ENCODE peak calls at places on chromosomes 4 and X, in six cellular contexts. P, T, U, Z, A and L are unnamed samples.
A peak's percentile ranks its signal among the peaks of the same experiment; 100 is the strongest.

GRCh38 chr4:37365888-37366287 is 121.3 kb downstream of the NWD2 start:
- DNase-seq in T (no peak), A (no peak), P (no peak), Z (peak; percentile 79), U (no peak), L (no peak)

GRCh38 chrX:101078716-101079115 is at the start of gene TMEM35A:
- DNase-seq in P (no peak), A (no peak), T (no peak), U (no peak), Z (no peak), L (no peak)

GRCh38 chr4:23728971-23729370 is 160.9 kb downstream of the PPARGC1A start:
- DNase-seq in T (no peak), Z (no peak), P (no peak), A (no peak), U (no peak), L (no peak)

GRCh38 chrX:100995469-100995868 is 26.0 kb downstream of the ARL13A start:
- DNase-seq in T (no peak), P (no peak), U (no peak), Z (peak; percentile 38), A (peak; percentile 41), L (no peak)

GRCh38 chr4:37687666-37688065 is 1.5 kb upstream of the RELL1 start:
- DNase-seq in P (no peak), Z (no peak), U (no peak), A (no peak), T (no peak), L (no peak)

GRCh38 chrX:85326234-85327059 is 53.0 kb downstream of the POF1B start:
- DNase-seq in P (no peak), Z (no peak), T (no peak), U (no peak), A (no peak), L (peak; percentile 8)

GRCh38 chr4:30839583-30840520 is 119.7 kb downstream of the PCDH7 start:
- DNase-seq in Z (peak; percentile 83), U (no peak), A (peak; percentile 12), P (no peak), T (no peak), L (no peak)

GRCh38 chr4:47838445-47838844 is 578 bp upstream of the CORIN start:
- DNase-seq in U (no peak), T (no peak), Z (no peak), P (no peak), A (peak; percentile 6), L (no peak)

GRCh38 chr4:158384407-158384806 is 137.3 kb upstream of the RXFP1 start:
- DNase-seq in A (no peak), Z (no peak), U (no peak), T (no peak), P (no peak), L (no peak)

GRCh38 chr4:140719693-140720092 is 36.5 kb downstream of the TBC1D9 start:
- DNase-seq in P (no peak), U (no peak), A (no peak), Z (no peak), T (no peak), L (no peak)

GRCh38 chr4:57043304-57044251 is 64.9 kb downstream of the POLR2B start:
- DNase-seq in P (no peak), Z (no peak), A (no peak), U (no peak), T (no peak), L (peak; percentile 41)

GRCh38 chrX:10414872-10415703 is 205.3 kb downstream of the MID1 start:
- DNase-seq in U (no peak), A (peak; percentile 40), P (no peak), T (no peak), Z (no peak), L (no peak)

DNA sequence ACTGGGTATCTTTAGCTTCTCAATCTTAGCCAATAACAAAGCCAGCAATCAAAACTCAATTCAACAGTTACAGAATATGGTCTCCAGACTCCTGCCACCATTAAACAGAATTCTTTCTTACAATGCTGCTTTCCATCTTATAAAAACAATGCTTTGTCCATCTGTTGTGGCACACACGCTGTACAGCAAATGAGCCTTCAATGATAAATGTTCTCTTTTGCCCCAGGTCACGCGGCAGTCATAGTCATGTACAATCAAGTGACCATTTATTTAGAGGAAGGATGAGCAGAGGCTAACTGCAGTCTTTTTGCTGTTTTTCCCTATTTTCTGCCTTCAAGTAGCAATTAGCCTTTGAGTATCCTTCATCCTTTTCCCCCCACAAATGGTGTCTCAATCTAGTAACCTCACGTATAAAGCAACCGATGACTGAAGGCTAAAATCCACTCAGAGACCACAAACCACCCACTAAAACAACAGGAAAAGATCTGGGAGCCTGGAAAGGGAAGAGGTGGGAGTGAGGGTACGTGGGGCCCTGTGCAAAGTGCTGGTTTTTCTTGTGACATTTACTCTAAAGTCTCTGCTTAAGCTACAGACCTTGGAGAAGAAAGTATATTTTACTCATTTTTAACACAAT is 24.4 kb downstream of the TRIM2 start:
- DNase-seq in T (no peak), Z (no peak), U (no peak), A (no peak), P (no peak), L (no peak)
- H3K4me1 ChIP-seq in T (peaks cover 20% of the 10 kb centered on the region), Z (peaks cover 77% of the 10 kb centered on the region), U (peaks cover 36% of the 10 kb centered on the region), A (peaks cover 40% of the 10 kb centered on the region), P (peaks cover 13% of the 10 kb centered on the region), L (peaks cover 3% of the 10 kb centered on the region)

GRCh38 chr4:5893591-5893990 is 705 bp upstream of the CRMP1 start:
- DNase-seq in P (no peak), A (no peak), T (no peak), Z (no peak), U (no peak), L (no peak)
- H3K4me1 ChIP-seq in P (no peaks in the 10 kb centered on the region), A (no peaks in the 10 kb centered on the region), T (no peaks in the 10 kb centered on the region), Z (peaks cover 35% of the 10 kb centered on the region), U (no peaks in the 10 kb centered on the region), L (peaks cover 6% of the 10 kb centered on the region)

DNA sequence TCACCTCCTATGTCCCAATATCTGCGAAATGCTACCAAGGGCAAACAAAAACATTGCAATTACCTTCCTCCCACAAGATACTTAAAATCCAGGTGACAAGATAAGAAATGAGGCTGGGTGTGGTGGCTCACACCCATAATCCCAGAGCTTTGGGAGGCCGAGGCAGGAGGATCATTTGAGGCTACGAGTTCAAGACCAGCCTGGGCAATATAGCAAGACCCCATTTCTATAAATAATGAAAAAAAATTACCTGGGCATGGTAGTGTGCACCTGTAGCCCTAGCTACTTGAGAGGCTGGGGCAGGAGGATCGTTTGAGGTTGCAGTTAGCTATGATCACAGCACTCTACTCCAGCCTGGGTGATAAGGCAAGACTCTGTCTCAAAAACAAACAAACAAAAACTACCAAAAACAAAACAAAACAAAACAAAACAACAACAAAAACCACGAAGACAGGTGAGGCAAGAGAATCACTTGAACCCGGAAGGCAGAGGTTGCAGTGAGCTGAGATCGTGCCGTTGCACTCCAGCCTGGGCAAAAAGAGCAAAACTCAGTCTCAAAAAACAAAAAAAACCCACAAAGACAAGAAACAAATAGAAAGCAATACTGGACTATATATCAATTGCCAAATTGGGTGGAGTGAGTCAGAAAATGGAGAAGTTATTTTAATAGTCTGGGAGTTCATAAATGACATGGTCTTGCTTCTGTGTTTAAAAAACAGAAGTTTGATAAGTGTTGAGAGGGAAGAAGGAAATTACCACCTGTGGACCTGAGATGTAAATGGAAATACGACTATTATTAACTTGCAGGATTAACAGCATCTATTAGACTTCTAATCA is 176.5 kb downstream of the FBXW7 start:
- DNase-seq in A (no peak), U (no peak), P (no peak), Z (no peak), T (no peak), L (no peak)
- H3K4me1 ChIP-seq in A (peaks cover 20% of the 10 kb centered on the region), U (no peaks in the 10 kb centered on the region), P (peaks cover 37% of the 10 kb centered on the region), Z (no peaks in the 10 kb centered on the region), T (no peaks in the 10 kb centered on the region), L (no peaks in the 10 kb centered on the region)

DNA sequence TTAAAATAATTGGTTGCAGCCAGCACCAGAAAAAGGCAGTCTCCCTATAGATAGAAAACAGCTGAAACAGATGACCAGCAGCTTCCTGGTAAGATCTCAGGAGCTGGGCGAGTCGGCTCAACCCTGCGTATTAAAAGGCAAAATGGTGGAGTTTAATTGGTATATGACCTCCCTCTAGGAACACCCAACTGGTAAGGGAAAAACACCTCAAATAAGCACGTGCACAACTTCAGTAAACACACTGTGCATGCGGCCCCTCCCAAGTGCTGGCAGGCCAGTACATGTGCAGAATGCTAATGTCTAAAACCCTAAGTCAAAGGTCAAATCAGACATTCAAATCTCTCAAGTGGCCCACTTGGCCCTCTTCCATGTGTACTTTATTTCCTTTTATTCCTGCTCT is 103.2 kb upstream of the PDE5A start:
- DNase-seq in U (no peak), P (no peak), A (no peak), Z (no peak), T (no peak), L (no peak)
- H3K4me1 ChIP-seq in U (no peaks in the 10 kb centered on the region), P (peaks cover 30% of the 10 kb centered on the region), A (peaks cover 69% of the 10 kb centered on the region), Z (no peaks in the 10 kb centered on the region), T (no peaks in the 10 kb centered on the region), L (no peaks in the 10 kb centered on the region)

GRCh38 chr4:2263701-2264321 is 1.9 kb upstream of the MXD4 start:
- DNase-seq in A (no peak), P (no peak), T (no peak), U (no peak), Z (no peak), L (no peak)

GRCh38 chr4:2261110-2261852 is 628 bp downstream of the MXD4 start:
- DNase-seq in P (peak; percentile 24), T (peak; percentile 63), A (peak; percentile 37), Z (peak; percentile 61), U (peak; percentile 61), L (peak; percentile 51)

GRCh38 chr4:2261853-2262144 is at the start of gene MXD4:
- DNase-seq in U (no peak), P (no peak), Z (peak; percentile 24), T (no peak), A (no peak), L (no peak)

GRCh38 chr4:2262145-2262943 is 435 bp upstream of the MXD4 start:
- DNase-seq in A (peak; percentile 95), T (peak; percentile 98), U (peak; percentile 99), P (peak; percentile 99), Z (peak; percentile 99), L (peak; percentile 99)

GRCh38 chr4:2262944-2263250 is 988 bp upstream of the MXD4 start:
- DNase-seq in T (no peak), P (no peak), Z (no peak), A (no peak), U (no peak), L (no peak)
- H3K4me1 ChIP-seq in T (peaks cover 23% of the 10 kb centered on the region), P (peaks cover 6% of the 10 kb centered on the region), Z (no peaks in the 10 kb centered on the region), A (peaks cover 8% of the 10 kb centered on the region), U (peaks cover 41% of the 10 kb centered on the region), L (peaks cover 35% of the 10 kb centered on the region)

GRCh38 chr4:151990201-151990600 is 229.4 kb upstream of the GATB start:
- DNase-seq in Z (peak; percentile 3), P (peak; percentile 8), A (peak; percentile 95), U (no peak), T (no peak), L (no peak)
- H3K4me1 ChIP-seq in Z (no peaks in the 10 kb centered on the region), P (no peaks in the 10 kb centered on the region), A (peaks cover 23% of the 10 kb centered on the region), U (peaks cover 57% of the 10 kb centered on the region), T (peaks cover 53% of the 10 kb centered on the region), L (no peaks in the 10 kb centered on the region)

DNA sequence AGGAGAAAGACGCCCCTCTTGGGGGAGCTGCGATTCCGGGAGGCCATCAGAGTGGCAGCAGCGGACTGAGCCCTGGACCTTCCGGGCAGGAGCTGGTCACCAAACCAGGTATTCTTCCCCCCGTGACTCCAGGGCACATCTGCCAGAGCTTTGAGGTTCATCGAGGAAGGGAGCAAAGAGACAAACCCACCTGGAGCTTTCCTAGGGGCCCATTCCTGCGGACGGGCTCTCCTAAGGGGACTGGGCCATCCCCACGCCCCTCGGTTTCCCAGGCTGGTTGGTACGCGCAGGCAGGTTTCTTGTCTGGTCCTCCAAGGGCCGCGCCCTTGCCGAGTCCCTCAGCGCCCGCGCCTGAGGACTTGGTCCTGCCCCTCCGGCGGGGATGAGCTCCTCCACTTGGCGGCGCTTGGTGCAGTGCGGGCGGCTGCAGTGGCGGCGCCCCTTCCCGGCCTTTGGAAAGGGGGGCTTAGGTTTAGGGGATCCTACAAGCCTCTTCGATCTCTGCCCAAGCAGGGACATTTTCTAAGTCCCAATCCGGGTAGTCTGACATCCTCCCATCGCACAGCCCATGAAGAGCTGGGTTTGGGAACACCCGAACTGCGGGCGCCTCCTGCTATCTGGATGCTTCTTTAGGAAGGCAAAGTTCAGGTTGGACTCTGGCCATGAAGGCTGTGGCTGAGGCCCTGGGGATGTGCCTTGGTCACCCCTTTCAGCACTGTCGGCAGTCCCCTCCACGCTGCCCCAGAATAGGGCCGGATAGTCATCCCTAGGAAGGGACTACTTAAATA is 543 bp downstream of the STBD1 start:
- DNase-seq in T (no peak), P (peak; percentile 68), U (peak; percentile 8), Z (peak; percentile 1), A (peak; percentile 49), L (peak; percentile 57)
- H3K4me1 ChIP-seq in T (peaks cover 21% of the 10 kb centered on the region), P (peaks cover 21% of the 10 kb centered on the region), U (peaks cover 35% of the 10 kb centered on the region), Z (no peaks in the 10 kb centered on the region), A (peaks cover 22% of the 10 kb centered on the region), L (no peaks in the 10 kb centered on the region)